ENCODE peak calls at places on chromosome 21, in six cellular contexts. P is tibial nerve, R is IMR-90, C is Peyer's patch, T is ovary, D is body of pancreas. G is an unnamed sample.

GRCh38 chr21:38012700-38013099 is 96.4 kb upstream of the KCNJ6 start:
- DNase-seq in P (no peak), R (no peak), C (no peak), T (no peak), D (no peak), G (no peak)

GRCh38 chr21:36980280-36981048 is 14.0 kb upstream of the HLCS start:
- DNase-seq in P (no peak), R (no peak), C (peak), T (peak), D (peak), G (peak)

GRCh38 chr21:14871861-14872260 is 192.9 kb downstream of the NRIP1 start:
- DNase-seq in P (no peak), R (no peak), C (no peak), T (no peak), D (no peak), G (no peak)

GRCh38 chr21:39108291-39109162 is 74.7 kb downstream of the PSMG1 start:
- DNase-seq in P (no peak), R (no peak), C (no peak), T (no peak), D (no peak), G (no peak)

GRCh38 chr21:26844258-26845065 is 747 bp downstream of the ADAMTS1 start:
- DNase-seq in P (peak), R (peak), C (no peak), T (peak), D (peak), G (peak)

GRCh38 chr21:33655591-33656221 is 13.4 kb downstream of the ITSN1 start:
- DNase-seq in P (no peak), R (peak), C (no peak), T (no peak), D (peak), G (no peak)

GRCh38 chr21:28239345-28239744 is 753.3 kb downstream of the LTN1 start:
- DNase-seq in P (no peak), R (no peak), C (no peak), T (peak), D (no peak), G (no peak)

GRCh38 chr21:21163904-21164303 is 165.7 kb downstream of the NCAM2 start:
- DNase-seq in P (peak), R (peak), C (no peak), T (no peak), D (peak), G (no peak)

GRCh38 chr21:22965455-22966125 is 1967.4 kb downstream of the NCAM2 start:
- DNase-seq in P (no peak), R (no peak), C (no peak), T (no peak), D (no peak), G (no peak)

GRCh38 chr21:43191521-43191920 is 22.7 kb downstream of the CRYAA start:
- DNase-seq in P (peak), R (no peak), C (no peak), T (no peak), D (peak), G (peak)

GRCh38 chr21:42239556-42239955 is 20.6 kb downstream of the ABCG1 start:
- DNase-seq in P (no peak), R (no peak), C (no peak), T (no peak), D (no peak), G (no peak)

GRCh38 chr21:18155508-18156193 is 89.0 kb upstream of the CHODL start:
- DNase-seq in P (no peak), R (no peak), C (no peak), T (no peak), D (no peak), G (no peak)

GRCh38 chr21:41147096-41147978 is 20.6 kb upstream of the BACE2 start:
- DNase-seq in P (no peak), R (no peak), C (no peak), T (no peak), D (no peak), G (no peak)

GRCh38 chr21:42056996-42057689 is 14.0 kb upstream of the UMODL1 start:
- DNase-seq in P (no peak), R (peak), C (peak), T (no peak), D (peak), G (no peak)

GRCh38 chr21:14600569-14601308 is 54.6 kb upstream of the SAMSN1 start:
- DNase-seq in P (no peak), R (no peak), C (no peak), T (no peak), D (no peak), G (no peak)

GRCh38 chr21:16534408-16535099 is 804.8 kb downstream of the USP25 start:
- DNase-seq in P (peak), R (peak), C (no peak), T (peak), D (peak), G (peak)

GRCh38 chr21:42041711-42042110 is 29.4 kb upstream of the UMODL1 start:
- DNase-seq in P (no peak), R (no peak), C (peak), T (no peak), D (no peak), G (no peak)

GRCh38 chr21:41950941-41951408 is 2.8 kb downstream of the C2CD2 start:
- DNase-seq in P (no peak), R (no peak), C (peak), T (peak), D (no peak), G (no peak)

GRCh38 chr21:14452031-14452778 is 69.3 kb upstream of the HSPA13 start:
- DNase-seq in P (no peak), R (no peak), C (no peak), T (no peak), D (no peak), G (no peak)

GRCh38 chr21:36135391-36136094 is 664 bp downstream of the CBR3 start:
- DNase-seq in P (peak), R (peak), C (peak), T (peak), D (peak), G (peak)

GRCh38 chr21:43196789-43197188 is 28.0 kb downstream of the CRYAA start:
- DNase-seq in P (peak), R (no peak), C (no peak), T (peak), D (peak), G (no peak)

DNA sequence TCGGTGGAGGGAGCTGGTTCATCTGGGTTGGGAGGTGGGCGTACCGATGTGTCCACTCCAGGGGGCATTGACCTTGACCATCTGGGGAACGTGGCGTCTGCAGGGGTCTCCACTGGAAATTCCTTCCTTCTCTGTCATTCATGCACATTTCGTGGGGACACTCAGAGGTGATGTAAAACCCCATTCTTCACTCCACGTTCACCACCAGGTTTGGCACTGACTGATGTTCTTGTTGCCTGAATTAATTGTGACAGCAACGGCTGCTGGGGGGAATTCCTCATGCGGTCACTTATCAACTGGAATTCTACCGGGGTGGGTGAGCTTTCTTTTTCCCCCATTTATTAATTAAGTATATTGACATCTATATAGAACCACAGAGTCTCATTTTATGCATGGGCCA is 18.1 kb upstream of the POFUT2 start:
- DNase-seq in P (no peak), R (no peak), C (peak), T (peak), D (peak), G (no peak)
- TF ChIP-seq POLR2A in P (no peak), R (no peak), C (no peak), T (no peak), D (no peak), G (no peak)

GRCh38 chr21:32303385-32303784 is 4.7 kb downstream of the MRAP start:
- DNase-seq in P (no peak), R (no peak), C (no peak), T (no peak), D (no peak), G (no peak)

GRCh38 chr21:32307706-32308105 is 9.1 kb downstream of the MRAP start:
- DNase-seq in P (no peak), R (peak), C (no peak), T (no peak), D (no peak), G (no peak)

GRCh38 chr21:32308696-32309095 is 10.0 kb downstream of the MRAP start:
- DNase-seq in P (no peak), R (no peak), C (no peak), T (no peak), D (no peak), G (no peak)

GRCh38 chr21:32304998-32305397 is 6.3 kb downstream of the MRAP start:
- DNase-seq in P (no peak), R (no peak), C (no peak), T (no peak), D (no peak), G (no peak)

DNA sequence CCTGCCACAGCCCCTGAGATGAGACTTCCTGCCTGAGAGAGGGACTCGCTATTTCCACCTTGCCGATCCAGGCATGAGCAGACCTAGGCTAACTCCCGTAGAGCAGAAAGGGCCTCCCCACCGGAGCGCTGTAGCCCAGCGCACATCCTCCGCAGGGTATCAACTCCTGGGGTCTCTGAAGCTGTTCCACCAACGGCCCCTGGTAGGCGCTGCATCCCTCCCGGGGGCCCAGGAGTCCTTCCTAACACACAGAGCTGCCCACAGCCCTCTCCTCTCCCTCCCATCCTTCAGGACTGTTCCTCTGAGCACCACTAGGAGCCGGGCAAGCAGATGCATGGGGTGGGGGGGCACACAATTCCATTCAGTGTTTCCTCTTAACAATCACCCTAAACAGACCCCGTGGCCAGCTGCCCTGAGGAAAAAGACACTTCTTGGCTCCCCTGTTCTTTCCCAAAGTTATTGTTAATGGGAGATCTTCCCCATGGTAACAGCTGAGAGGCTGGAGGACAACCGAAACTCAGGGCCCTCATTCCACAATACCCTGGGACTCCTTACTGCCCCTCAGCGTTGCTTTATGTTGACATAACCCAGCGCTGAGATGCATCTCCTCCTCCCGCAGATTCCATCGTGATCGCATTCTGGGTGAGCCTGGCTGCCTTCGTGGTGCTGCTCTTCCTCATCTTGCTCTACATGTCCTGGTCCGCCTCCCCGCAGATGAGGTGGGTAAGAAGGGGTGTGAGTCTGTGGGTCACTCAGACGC is 7.5 kb downstream of the MRAP start:
- DNase-seq in P (no peak), R (no peak), C (no peak), T (no peak), D (no peak), G (no peak)
- TF ChIP-seq CTCF in P (peak), R (peak), C (no peak), T (no peak), D (no peak), G (no peak)

GRCh38 chr21:25508364-25508763 is 98.9 kb downstream of the MRPL39 start:
- DNase-seq in P (no peak), R (peak), C (no peak), T (no peak), D (no peak), G (no peak)
- TF ChIP-seq POLR2A in P (no peak), R (no peak), C (no peak), T (no peak), D (no peak), G (no peak)

GRCh38 chr21:19922122-19922521 is 1076.1 kb upstream of the NCAM2 start:
- DNase-seq in P (no peak), R (no peak), C (no peak), T (no peak), D (no peak), G (no peak)
- TF ChIP-seq CTCF in P (no peak), R (no peak), C (no peak), T (no peak), D (no peak), G (no peak)

GRCh38 chr21:46456750-46457149 is 1.9 kb upstream of the DIP2A start:
- DNase-seq in P (no peak), R (no peak), C (no peak), T (no peak), D (no peak), G (no peak)

GRCh38 chr21:46459356-46460112 is 843 bp downstream of the DIP2A start:
- DNase-seq in P (peak), R (peak), C (peak), T (peak), D (peak), G (peak)

GRCh38 chr21:46458315-46459023 is at the start of gene DIP2A:
- DNase-seq in P (peak), R (peak), C (peak), T (peak), D (peak), G (peak)

GRCh38 chr21:46457801-46458314 is 833 bp upstream of the DIP2A start:
- DNase-seq in P (no peak), R (peak), C (no peak), T (peak), D (no peak), G (peak)

DNA sequence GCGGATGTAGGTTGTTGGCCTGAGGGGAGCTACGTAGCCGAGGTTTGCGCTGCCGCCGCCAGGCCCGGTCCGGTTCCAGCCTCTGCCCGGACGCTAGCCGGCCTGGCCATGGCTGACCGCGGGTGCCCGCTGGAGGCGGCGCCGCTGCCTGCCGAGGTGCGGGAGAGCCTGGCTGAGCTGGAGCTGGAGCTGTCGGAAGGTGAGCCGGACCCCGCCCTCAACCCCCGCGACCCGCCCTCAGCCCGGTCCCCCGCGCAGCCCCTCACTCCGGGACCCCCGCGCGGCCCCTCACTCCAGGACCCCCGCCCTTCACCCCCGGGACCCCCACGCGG is 299 bp downstream of the DIP2A start:
- DNase-seq in P (no peak), R (no peak), C (no peak), T (no peak), D (no peak), G (no peak)
- TF ChIP-seq POLR2A in P (no peak), R (no peak), C (no peak), T (no peak), D (no peak), G (peak)

DNA sequence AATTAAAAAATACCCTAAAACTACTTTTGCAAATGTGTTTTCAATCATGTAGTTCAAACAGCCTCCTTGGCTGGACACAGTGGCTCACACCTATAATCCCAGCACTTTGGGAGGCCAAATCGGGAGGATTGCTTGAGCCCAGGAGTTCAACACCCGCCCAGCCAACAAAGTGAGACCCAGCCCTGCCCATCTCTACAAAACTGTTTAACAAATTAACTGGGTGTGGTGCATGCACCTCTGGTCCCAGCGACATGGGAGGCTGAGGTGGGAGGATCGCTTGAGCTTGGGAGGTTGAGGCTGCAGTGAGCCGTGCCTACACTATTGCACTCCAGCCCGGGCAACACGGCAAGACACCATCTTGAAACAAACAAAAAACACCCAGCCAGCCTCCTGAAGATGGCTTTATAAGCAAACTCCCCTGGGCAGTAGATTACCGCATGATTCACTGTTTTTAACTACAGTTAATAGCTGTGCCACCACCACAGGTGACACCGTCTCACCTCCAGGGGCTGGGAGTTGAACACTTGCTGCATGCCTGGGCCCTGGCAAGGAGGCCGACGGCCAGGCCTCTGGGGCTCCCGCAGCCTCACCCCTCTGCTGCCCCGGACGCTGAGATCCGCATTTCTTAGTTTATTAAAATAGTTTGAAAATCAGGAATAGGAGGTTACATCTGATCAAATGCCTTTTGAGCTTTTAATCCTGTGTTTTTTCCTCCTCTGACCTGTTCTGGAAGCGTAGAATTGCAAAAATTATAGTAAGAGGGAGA is 16.2 kb downstream of the PTTG1IP start:
- DNase-seq in P (no peak), R (no peak), C (peak), T (peak), D (no peak), G (peak)
- TF ChIP-seq CTCF in P (no peak), R (no peak), C (no peak), T (no peak), D (no peak), G (no peak)

DNA sequence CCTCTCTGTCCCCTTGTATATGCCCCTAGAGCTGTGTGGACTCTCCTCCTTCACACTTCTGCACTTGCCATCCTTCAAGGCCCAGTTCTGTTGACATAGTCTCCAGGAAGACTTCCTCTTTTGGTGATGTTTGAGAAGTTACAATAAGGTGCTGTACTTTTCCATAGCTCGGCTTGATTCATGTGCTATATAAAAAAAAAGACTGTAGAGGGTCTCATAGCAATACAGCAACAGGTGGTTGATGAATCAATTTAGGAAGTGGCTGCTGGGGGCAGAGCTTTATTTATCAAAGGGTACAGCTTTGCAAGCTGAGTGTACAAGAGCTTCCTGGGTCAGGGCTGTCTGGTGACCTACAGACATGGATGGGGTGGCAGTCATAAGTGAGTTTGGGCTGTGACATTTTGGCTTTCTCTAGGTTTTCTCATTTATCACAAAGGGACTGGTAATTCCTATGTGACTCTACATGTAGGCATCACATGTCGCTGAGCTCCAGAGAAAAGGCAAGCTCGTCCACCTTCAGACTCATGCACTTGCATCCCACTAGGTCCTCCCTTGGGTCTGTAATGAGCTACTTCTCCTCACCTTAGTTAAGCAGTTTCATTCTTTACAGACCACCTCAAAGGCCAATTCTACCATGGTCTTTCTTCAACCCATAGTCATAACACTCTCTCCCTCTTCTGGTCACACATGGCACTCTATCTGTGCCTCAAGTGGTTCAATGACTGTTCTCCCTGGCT is 102.5 kb downstream of the RUNX1 start:
- DNase-seq in P (no peak), R (no peak), C (no peak), T (no peak), D (no peak), G (no peak)
- TF ChIP-seq POLR2A in P (no peak), R (no peak), C (no peak), T (no peak), D (no peak), G (no peak)

G was measured in right lobe of liver.